ENCODE peak calls at places on chromosomes 6 and 20, in five cellular contexts. L is skeletal muscle cell; Y is HuH-7; U is CD8-positive, alpha-beta memory T cell; D is AG08395. C is an unnamed sample.

GRCh38 chr6:158253248-158253647 is 59.0 kb upstream of the TULP4 start:
- DNase-seq in L (no peak), Y (no peak), U (no peak), D (no peak), C (no peak)

GRCh38 chr6:163808871-163809270 is 394.4 kb downstream of the QKI start:
- DNase-seq in L (no peak), Y (no peak), U (no peak), D (no peak), C (no peak)

GRCh38 chr6:52416629-52417151 is 3.5 kb upstream of the EFHC1 start:
- DNase-seq in L (no peak), Y (no peak), U (peak; percentile 71), D (peak; percentile 62), C (peak; percentile 50)

GRCh38 chr6:100203391-100203790 is 209.4 kb upstream of the MCHR2 start:
- DNase-seq in L (peak; percentile 93), Y (no peak), U (no peak), D (peak; percentile 83), C (peak; percentile 97)

GRCh38 chr6:86615299-86615698 is 322.0 kb upstream of the HTR1E start:
- DNase-seq in L (no peak), Y (no peak), U (no peak), D (no peak), C (no peak)

GRCh38 chr6:145756170-145756662 is 20.9 kb upstream of the EPM2A start:
- DNase-seq in L (peak; percentile 97), Y (no peak), U (no peak), D (peak; percentile 73), C (peak; percentile 70)

GRCh38 chr20:33651562-33652048 is 10.5 kb upstream of the C20orf144 start:
- DNase-seq in L (no peak), Y (no peak), U (no peak), D (no peak), C (no peak)

GRCh38 chr6:115896538-115897129 is 164.1 kb downstream of the FRK start:
- DNase-seq in L (no peak), Y (peak; percentile 48), U (no peak), D (peak; percentile 50), C (peak; percentile 31)

GRCh38 chr6:46876126-46876525 is 45.6 kb downstream of the ADGRF5 start:
- DNase-seq in L (peak; percentile 4), Y (no peak), U (no peak), D (no peak), C (peak; percentile 57)

GRCh38 chr20:52090036-52090435 is 101.5 kb downstream of the ZFP64 start:
- DNase-seq in L (no peak), Y (no peak), U (no peak), D (no peak), C (no peak)

GRCh38 chr20:23132930-23133559 is 46.9 kb upstream of the CD93 start:
- DNase-seq in L (no peak), Y (no peak), U (no peak), D (no peak), C (no peak)

C was measured in HFF-Myc.